ENCODE peak calls at places on chromosomes 1 and 21, in eight cellular contexts. L, M, S, X, C, G, U and W are unnamed samples.

GRCh38 chr1:229980009-229980408 is 87.0 kb upstream of the GALNT2 start:
- DNase-seq in C (no peak), L (no peak), S (no peak), U (no peak), X (no peak), G (no peak), M (no peak), W (no peak)

GRCh38 chr1:63902844-63903589 is 129.2 kb downstream of the ROR1 start:
- DNase-seq in G (no peak), L (no peak), M (no peak), C (no peak), U (no peak), S (no peak), X (peak; percentile 50), W (no peak)

GRCh38 chr1:100606438-100606837 is 68.5 kb downstream of the GPR88 start:
- DNase-seq in C (no peak), G (peak; percentile 58), L (no peak), S (no peak), M (peak; percentile 26), U (no peak), X (peak; percentile 51), W (no peak)

GRCh38 chr1:186183219-186183618 is 191.8 kb downstream of the TPR start:
- DNase-seq in M (no peak), S (no peak), G (no peak), X (no peak), U (no peak), L (no peak), C (no peak), W (peak; percentile 14)

GRCh38 chr1:225329041-225329440 is 98.8 kb downstream of the LBR start:
- DNase-seq in C (no peak), G (no peak), L (no peak), U (no peak), M (no peak), S (no peak), X (no peak), W (no peak)

GRCh38 chr1:55483523-55483922 is 268.4 kb upstream of the USP24 start:
- DNase-seq in S (no peak), L (no peak), G (no peak), X (no peak), M (no peak), U (no peak), C (no peak), W (no peak)

GRCh38 chr21:17611414-17612022 is 1.2 kb downstream of the BTG3 start:
- DNase-seq in L (peak; percentile 81), X (peak; percentile 93), S (peak; percentile 76), M (peak; percentile 80), G (peak; percentile 83), U (peak; percentile 75), C (peak; percentile 78), W (peak; percentile 82)

GRCh38 chr1:235030919-235031596 is 97.6 kb downstream of the TOMM20 start:
- DNase-seq in L (no peak), C (no peak), X (peak; percentile 18), U (no peak), M (no peak), G (peak; percentile 38), S (no peak), W (no peak)

GRCh38 chr1:16267690-16268180 is 30.8 kb upstream of the CPLANE2 start:
- DNase-seq in M (no peak), L (no peak), C (no peak), U (no peak), G (no peak), S (no peak), X (no peak), W (no peak)

GRCh38 chr1:234272656-234273312 is 100.5 kb upstream of the COA6 start:
- DNase-seq in S (no peak), G (no peak), M (peak; percentile 34), C (no peak), L (no peak), U (no peak), X (no peak), W (no peak)

GRCh38 chr21:41536827-41537103 is 28.8 kb upstream of the TMPRSS2 start:
- DNase-seq in U (no peak), X (no peak), C (no peak), S (no peak), L (no peak), M (no peak), G (no peak), W (no peak)

GRCh38 chr1:61042679-61043009 is 39.7 kb upstream of the NFIA start:
- DNase-seq in G (no peak), U (no peak), C (no peak), X (no peak), S (no peak), M (no peak), L (no peak), W (no peak)

GRCh38 chr1:197249324-197249723 is 18.7 kb upstream of the CRB1 start:
- DNase-seq in M (no peak), G (no peak), L (no peak), S (no peak), C (no peak), X (no peak), U (no peak), W (no peak)

GRCh38 chr1:101022294-101022693 is 3.3 kb downstream of the DPH5 start:
- DNase-seq in X (no peak), S (no peak), G (no peak), L (no peak), C (no peak), U (no peak), M (no peak), W (no peak)

GRCh38 chr1:107056426-107057196 is at the start of gene PRMT6:
- DNase-seq in G (peak; percentile 93), L (peak; percentile 91), U (peak; percentile 77), C (peak; percentile 89), X (peak; percentile 92), S (peak; percentile 92), M (peak; percentile 81), W (peak; percentile 91)

GRCh38 chr1:183349201-183349711 is 68.9 kb downstream of the NMNAT2 start:
- DNase-seq in S (no peak), X (no peak), G (no peak), U (no peak), L (no peak), M (no peak), C (no peak), W (no peak)
- H3K4me3 ChIP-seq in S (no peak overlapping the region), X (no peak overlapping the region), G (no peak overlapping the region), U (no peak overlapping the region), L (no peak overlapping the region), M (no peak overlapping the region), C (no peak overlapping the region), W (no peak overlapping the region)

GRCh38 chr1:30721311-30722174 is 1.8 kb downstream of the MATN1 start:
- DNase-seq in S (no peak), G (no peak), U (no peak), C (no peak), X (no peak), M (no peak), L (no peak), W (no peak)

GRCh38 chr1:30718091-30718635 is 5.2 kb downstream of the MATN1 start:
- DNase-seq in C (peak; percentile 100), M (peak; percentile 99), G (peak; percentile 100), S (peak; percentile 96), L (peak; percentile 100), X (peak; percentile 100), U (peak; percentile 99), W (peak; percentile 97)

GRCh38 chr1:30720271-30721223 is 2.8 kb downstream of the MATN1 start:
- DNase-seq in S (no peak), M (no peak), C (no peak), X (no peak), L (no peak), G (no peak), U (no peak), W (no peak)

GRCh38 chr1:30718636-30719405 is 4.6 kb downstream of the MATN1 start:
- DNase-seq in G (peak; percentile 96), X (peak; percentile 91), C (peak; percentile 95), M (peak; percentile 80), L (peak; percentile 92), U (peak; percentile 98), S (peak; percentile 74), W (peak; percentile 96)

DNA sequence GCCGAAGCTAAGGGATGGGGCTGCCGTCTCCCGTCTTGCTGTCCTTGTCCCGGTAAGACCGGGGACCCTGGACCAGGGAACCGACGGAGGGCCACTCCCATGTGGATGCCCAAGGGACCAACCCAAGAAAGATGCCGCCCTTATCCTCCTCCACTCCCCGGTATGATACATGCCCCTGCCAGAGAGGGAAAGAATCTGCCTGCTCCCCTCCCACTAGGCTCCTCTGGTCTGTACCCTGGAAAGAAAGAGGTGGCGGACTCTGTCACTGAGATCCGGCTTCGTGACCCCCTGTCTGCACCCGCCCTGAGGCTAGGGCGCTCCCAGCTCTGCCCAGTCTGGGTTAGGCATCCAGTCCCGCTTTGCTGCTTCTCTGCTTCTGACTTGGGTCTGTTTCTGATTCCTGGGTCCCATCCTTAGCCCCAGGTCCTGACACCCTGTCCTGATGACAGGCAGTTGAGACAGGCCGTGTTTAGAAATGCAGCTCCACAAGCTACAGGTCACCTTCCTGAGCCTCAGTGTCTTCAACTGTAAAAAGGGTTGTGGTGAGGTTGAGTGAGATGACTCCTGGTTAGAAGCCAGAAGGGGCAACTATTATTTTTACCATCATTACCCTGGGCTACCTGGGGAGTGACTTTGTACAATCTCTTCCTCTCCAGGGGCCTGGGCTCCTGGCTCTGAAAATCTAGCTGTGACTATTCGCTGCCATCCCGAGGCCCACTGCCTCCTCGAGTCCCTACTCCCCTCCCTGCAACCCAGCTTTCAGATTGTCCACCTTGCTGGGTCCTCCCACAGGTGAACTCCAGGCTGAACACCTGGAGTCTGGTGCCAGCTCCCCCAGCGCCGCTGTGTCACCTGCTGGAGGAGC is 3.7 kb downstream of the MATN1 start:
- DNase-seq in U (no peak), S (no peak), G (no peak), C (no peak), M (no peak), L (no peak), X (no peak), W (no peak)
- TF ChIP-seq CTCF in U (no peak), S (no peak), G (no peak), C (peak; percentile 94), M (no peak), L (no peak), X (no peak), W (no peak)

DNA sequence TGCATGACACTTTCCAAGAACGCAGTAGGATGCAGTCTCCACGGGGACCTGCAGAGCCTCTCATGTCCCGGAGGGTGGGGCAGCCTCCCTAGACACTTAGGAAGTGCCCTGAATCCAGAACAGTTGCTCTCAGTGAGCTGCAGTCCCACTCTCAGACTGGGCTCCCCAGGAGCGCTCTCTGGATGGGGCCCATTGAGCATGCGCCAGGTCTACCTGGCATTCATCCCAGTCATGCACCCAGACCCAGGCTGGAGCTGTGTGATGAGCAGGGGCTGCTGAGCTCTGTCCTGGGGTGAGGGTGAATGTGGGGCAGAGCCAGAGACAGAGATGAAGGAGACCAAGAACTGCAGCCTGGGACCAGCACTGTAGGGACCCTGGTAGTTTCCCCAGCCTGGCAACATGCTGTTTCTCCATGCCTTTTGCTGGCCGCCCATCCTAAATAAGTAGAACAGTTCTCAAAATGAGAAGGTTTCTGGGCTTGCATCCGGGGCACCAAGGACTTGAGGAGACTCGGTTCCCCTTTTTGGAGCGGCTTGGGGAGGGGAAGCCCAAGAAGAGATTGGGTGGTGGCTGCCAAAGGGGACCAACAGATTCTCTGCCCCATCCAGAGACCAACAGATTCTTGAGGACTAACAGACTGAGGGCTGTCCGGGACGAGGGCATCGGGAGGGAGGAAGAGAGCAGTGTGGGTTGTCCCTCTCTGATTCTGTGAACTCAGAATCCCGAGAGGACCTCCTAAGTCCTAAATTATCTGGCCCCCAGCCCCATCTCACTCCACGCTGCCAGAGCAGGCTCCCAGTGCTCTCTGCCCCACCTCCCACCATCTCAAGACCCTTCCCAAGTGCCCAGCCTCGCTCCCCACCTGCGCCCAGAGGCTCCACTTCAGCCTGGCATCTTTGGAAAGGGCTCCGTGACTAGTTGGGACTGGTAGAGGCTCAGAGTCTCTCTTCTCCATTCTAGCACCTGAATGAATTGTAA is 1.0 kb upstream of the PGLYRP4 start:
- DNase-seq in S (peak; percentile 44), M (no peak), U (peak; percentile 25), G (peak; percentile 39), L (no peak), X (no peak), C (peak; percentile 42), W (no peak)
- H3K27me3 ChIP-seq in S (peaks cover 23% of the 10 kb centered on the region), M (peaks cover 3% of the 10 kb centered on the region), U (no peaks in the 10 kb centered on the region), G (no peaks in the 10 kb centered on the region), L (no peaks in the 10 kb centered on the region), X (no peaks in the 10 kb centered on the region), C (no peaks in the 10 kb centered on the region), W (no peaks in the 10 kb centered on the region)

GRCh38 chr1:9180077-9180819 is 51.3 kb upstream of the GPR157 start:
- DNase-seq in C (no peak), S (no peak), M (no peak), G (no peak), L (no peak), U (no peak), X (no peak), W (no peak)
- H3K4me3 ChIP-seq in C (no peak overlapping the region), S (no peak overlapping the region), M (no peak overlapping the region), G (peak overlapping the region; percentile 92), L (peak overlapping the region; percentile 79), U (no peak overlapping the region), X (no peak overlapping the region), W (peak overlapping the region; percentile 96)